ENCODE peak calls at places on chromosomes 4 and X, in four cellular contexts. Q, H, R and M are unnamed samples.

GRCh38 chr4:98639523-98639922 is 18.9 kb downstream of the TSPAN5 start:
- ATAC-seq in H (peak; percentile 71), Q (no peak), R (no peak), M (no peak)

GRCh38 chr4:113505057-113505456 is 256.5 kb downstream of the CAMK2D start:
- ATAC-seq in Q (peak; percentile 50), H (no peak), R (no peak), M (no peak)

GRCh38 chr4:173761938-173762337 is 231.9 kb upstream of the HAND2 start:
- ATAC-seq in R (no peak), H (no peak), Q (peak; percentile 39), M (no peak)

GRCh38 chr4:144575181-144575580 is 70.8 kb upstream of the HHIP start:
- ATAC-seq in Q (no peak), H (no peak), R (peak; percentile 69), M (no peak)

GRCh38 chrX:66098162-66098561 is 58.3 kb upstream of the VSIG4 start:
- ATAC-seq in R (no peak), H (no peak), Q (no peak), M (no peak)

GRCh38 chr4:87399148-87399547 is 8.2 kb upstream of the HSD17B11 start:
- ATAC-seq in H (no peak), Q (peak; percentile 57), R (peak; percentile 84), M (no peak)

GRCh38 chr4:15777697-15778096 is 431 bp upstream of the CD38 start:
- ATAC-seq in R (no peak), Q (no peak), H (no peak), M (no peak)

GRCh38 chr4:153112071-153112460 is 92.2 kb upstream of the TRIM2 start:
- ATAC-seq in R (no peak), Q (no peak), H (no peak), M (no peak)

GRCh38 chr4:40280586-40280985 is 54.5 kb upstream of the CHRNA9 start:
- ATAC-seq in Q (no peak), R (no peak), H (no peak), M (no peak)

GRCh38 chr4:46645092-46645491 is 255.2 kb upstream of the GABRA2 start:
- ATAC-seq in R (no peak), H (no peak), Q (no peak), M (no peak)

GRCh38 chr4:183852910-183853555 is 52.1 kb upstream of the STOX2 start:
- ATAC-seq in H (no peak), R (no peak), Q (no peak), M (no peak)

GRCh38 chrX:55488268-55488558 is 1.4 kb downstream of the USP51 start:
- ATAC-seq in R (no peak), H (no peak), Q (no peak), M (no peak)

GRCh38 chrX:68650491-68650890 is 3.0 kb downstream of the STARD8 start:
- ATAC-seq in R (no peak), H (no peak), Q (no peak), M (no peak)

GRCh38 chrX:37453821-37454220 is 104.7 kb downstream of the PRRG1 start:
- ATAC-seq in H (no peak), Q (no peak), R (no peak), M (no peak)

GRCh38 chrX:10555846-10556245 is 64.5 kb downstream of the MID1 start:
- ATAC-seq in H (no peak), R (no peak), Q (peak; percentile 54), M (no peak)

GRCh38 chr4:6893449-6894085 is 16.1 kb upstream of the TBC1D14 start:
- ATAC-seq in Q (no peak), H (no peak), R (no peak), M (no peak)

GRCh38 chrX:30183554-30183953 is 31.8 kb upstream of the MAGEB2 start:
- ATAC-seq in H (no peak), R (no peak), Q (no peak), M (no peak)

GRCh38 chr4:175109933-175110332 is 191.8 kb downstream of the ADAM29 start:
- ATAC-seq in H (no peak), Q (no peak), R (no peak), M (no peak)

GRCh38 chr4:141388483-141388882 is 167.8 kb downstream of the ZNF330 start:
- ATAC-seq in Q (no peak), H (no peak), R (no peak), M (no peak)

GRCh38 chr4:2869659-2870058 is 26.0 kb downstream of the ADD1 start:
- ATAC-seq in H (no peak), Q (no peak), R (no peak), M (no peak)

GRCh38 chr4:36747277-36748129 is 466.1 kb downstream of the DTHD1 start:
- ATAC-seq in H (no peak), Q (no peak), R (peak; percentile 88), M (no peak)

GRCh38 chr4:150117094-150117493 is 38.8 kb downstream of the DCLK2 start:
- ATAC-seq in H (no peak), Q (peak; percentile 73), R (no peak), M (no peak)

GRCh38 chr4:38308728-38309315 is 348.6 kb downstream of the PTTG2 start:
- ATAC-seq in R (peak; percentile 78), H (no peak), Q (no peak), M (no peak)

GRCh38 chr4:31261632-31262031 is 541.5 kb downstream of the PCDH7 start:
- ATAC-seq in H (no peak), Q (no peak), R (no peak), M (no peak)

GRCh38 chr4:122997463-122998101 is 75.2 kb upstream of the NUDT6 start:
- ATAC-seq in H (no peak), Q (no peak), R (no peak), M (no peak)

GRCh38 chr4:162732871-162733270 is 433.8 kb downstream of the NAF1 start:
- ATAC-seq in Q (peak; percentile 34), H (no peak), R (no peak), M (no peak)

GRCh38 chrX:110454336-110454735 is 95.7 kb downstream of the RTL9 start:
- ATAC-seq in Q (no peak), R (no peak), H (no peak), M (no peak)

GRCh38 chrX:21973321-21974010 is 33.0 kb downstream of the SMS start:
- ATAC-seq in H (no peak), Q (no peak), R (no peak), M (no peak)

GRCh38 chrX:37846558-37846933 is 825 bp downstream of the DYNLT3 start:
- ATAC-seq in H (no peak), R (no peak), Q (no peak), M (no peak)

GRCh38 chr4:38152305-38152704 is 192.1 kb downstream of the PTTG2 start:
- ATAC-seq in R (no peak), H (no peak), Q (no peak), M (no peak)

GRCh38 chrX:74422576-74423288 is 1.4 kb downstream of the SLC16A2 start:
- ATAC-seq in Q (peak; percentile 68), H (no peak), R (no peak), M (peak; percentile 54)

GRCh38 chrX:145843196-145843595 is 25.6 kb downstream of the SLITRK2 start:
- ATAC-seq in Q (peak; percentile 54), H (no peak), R (no peak), M (no peak)

GRCh38 chrX:115372026-115372610 is 82.6 kb downstream of the LUZP4 start:
- ATAC-seq in R (peak; percentile 71), Q (peak; percentile 73), H (no peak), M (peak; percentile 80)

GRCh38 chrX:130204647-130205046 is 32.9 kb downstream of the RAB33A start:
- ATAC-seq in R (no peak), H (no peak), Q (no peak), M (no peak)

GRCh38 chrX:103151799-103152198 is 58.9 kb upstream of the NXF3 start:
- ATAC-seq in H (no peak), Q (no peak), R (peak; percentile 51), M (no peak)

GRCh38 chr4:62531250-62531649 is 1331.1 kb downstream of the ADGRL3 start:
- ATAC-seq in R (no peak), H (no peak), Q (no peak), M (no peak)